ENCODE peak calls at places on chromosomes 2 and 18, in four cellular contexts. H, T, K and D are unnamed samples.

GRCh38 chr18:32093523-32093922 is 1.8 kb downstream of the RNF138 start:
- DNase-seq in H (no peak), T (no peak), K (no peak), D (peak; percentile 16)

GRCh38 chr2:113105047-113105446 is 22.4 kb upstream of the IL1RN start:
- DNase-seq in H (no peak), T (no peak), K (no peak), D (no peak)

GRCh38 chr2:175001546-175001945 is 3.6 kb downstream of the CHN1 start:
- DNase-seq in H (no peak), T (no peak), K (no peak), D (no peak)

GRCh38 chr18:25033747-25034471 is 318.1 kb downstream of the ZNF521 start:
- DNase-seq in H (no peak), T (no peak), K (no peak), D (no peak)

GRCh38 chr2:227677928-227678327 is 11.3 kb downstream of the SCYGR5 start:
- DNase-seq in H (no peak), T (no peak), K (no peak), D (no peak)

GRCh38 chr18:66645983-66646382 is 42.1 kb upstream of the CDH19 start:
- DNase-seq in H (no peak), T (no peak), K (no peak), D (no peak)

GRCh38 chr18:48790226-48790863 is 160.4 kb downstream of the SMAD7 start:
- DNase-seq in H (peak; percentile 92), T (no peak), K (no peak), D (no peak)

GRCh38 chr2:104685591-104685990 is 168.3 kb upstream of the POU3F3 start:
- DNase-seq in H (no peak), T (no peak), K (no peak), D (no peak)

GRCh38 chr18:54957987-54958386 is 1.3 kb downstream of the CCDC68 start:
- DNase-seq in H (no peak), T (no peak), K (no peak), D (no peak)

GRCh38 chr2:226137201-226137811 is 662.3 kb downstream of the IRS1 start:
- DNase-seq in H (no peak), T (peak; percentile 14), K (no peak), D (no peak)

GRCh38 chr2:101921961-101922325 is 69.8 kb upstream of the IL1R2 start:
- DNase-seq in H (no peak), T (no peak), K (no peak), D (no peak)
- H3K27ac ChIP-seq in H (peak overlapping the region; percentile 48), T (no peak overlapping the region), K (no peak overlapping the region), D (no peak overlapping the region)

GRCh38 chr2:203394519-203395227 is 66.5 kb downstream of the ABI2 start:
- DNase-seq in H (no peak), T (peak; percentile 51), K (no peak), D (no peak)
- H3K36me3 ChIP-seq in H (peaks cover 7% of the 10 kb centered on the region), T (peaks cover 1% of the 10 kb centered on the region), K (no peaks in the 10 kb centered on the region), D (peaks cover 8% of the 10 kb centered on the region)

DNA sequence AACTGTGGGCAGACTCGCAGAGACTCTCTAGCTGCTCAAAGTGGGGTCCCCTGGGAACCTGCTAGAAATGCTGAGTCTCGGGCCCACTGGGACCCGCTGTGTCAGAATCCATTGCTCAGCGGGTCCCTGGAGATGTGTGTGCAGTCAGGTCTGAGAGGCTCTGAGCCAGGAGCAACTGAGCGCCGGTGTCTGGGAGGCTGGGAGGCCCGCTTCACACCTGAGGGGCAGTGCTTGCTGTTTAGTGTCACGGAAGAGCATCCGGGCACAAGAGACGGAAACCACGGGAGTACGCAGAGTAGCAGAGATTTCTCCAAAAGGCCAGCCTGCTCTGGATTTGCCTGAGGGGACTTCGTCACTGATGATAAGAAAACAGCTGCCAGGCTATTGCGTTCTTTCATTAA is 70.1 kb downstream of the EDAR start:
- DNase-seq in H (no peak), T (no peak), K (no peak), D (no peak)
- H3K4me1 ChIP-seq in H (no peaks in the 10 kb centered on the region), T (no peaks in the 10 kb centered on the region), K (no peaks in the 10 kb centered on the region), D (no peaks in the 10 kb centered on the region)

DNA sequence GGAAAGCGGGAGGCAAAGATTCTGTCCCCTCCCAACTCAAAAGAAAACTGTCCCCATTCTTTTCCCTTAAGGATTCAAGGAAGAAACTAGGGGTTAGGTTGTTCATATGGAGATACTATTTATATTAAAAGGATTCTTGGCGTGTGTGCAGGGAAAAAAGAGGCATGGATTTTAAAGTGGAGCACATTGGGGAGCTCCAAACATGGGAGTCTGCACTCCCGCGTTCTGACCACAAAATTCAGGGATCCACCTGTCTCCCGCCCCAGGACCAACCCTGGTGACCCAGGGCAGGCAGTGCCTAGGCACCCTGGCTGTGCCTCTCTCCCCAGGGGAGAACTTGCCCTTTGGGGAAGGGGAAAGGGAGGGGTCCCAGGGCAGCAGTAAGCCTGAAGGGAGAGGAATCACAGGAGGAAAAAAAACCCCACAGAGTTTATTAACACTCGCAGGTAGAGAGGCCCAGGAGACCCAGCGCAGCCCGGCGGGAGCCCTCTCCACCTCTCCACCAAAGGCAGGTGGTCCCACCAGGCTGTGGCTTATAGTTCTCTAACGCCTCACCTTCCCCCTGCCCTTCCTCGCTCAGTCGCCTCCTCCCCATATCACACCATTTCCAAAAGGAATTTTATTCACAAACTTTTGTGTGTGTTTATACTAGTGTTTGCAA is 2.2 kb downstream of the PTGR3 start:
- DNase-seq in H (no peak), T (peak; percentile 13), K (no peak), D (no peak)
- H3K27ac ChIP-seq in H (peak overlapping the region; percentile 42), T (no peak overlapping the region), K (no peak overlapping the region), D (peak overlapping the region; percentile 90)

GRCh38 chr2:241668354-241668753 is 18.3 kb downstream of the DTYMK start:
- DNase-seq in H (no peak), T (no peak), K (no peak), D (no peak)

GRCh38 chr2:241671457-241672240 is 15.0 kb downstream of the DTYMK start:
- DNase-seq in H (no peak), T (no peak), K (no peak), D (no peak)

GRCh38 chr2:241672243-241673188 is 14.1 kb downstream of the DTYMK start:
- DNase-seq in H (no peak), T (no peak), K (no peak), D (no peak)

GRCh38 chr2:241668839-241669238 is 17.8 kb downstream of the DTYMK start:
- DNase-seq in H (no peak), T (no peak), K (no peak), D (no peak)

GRCh38 chr2:241670333-241671110 is 16.1 kb downstream of the DTYMK start:
- DNase-seq in H (no peak), T (no peak), K (no peak), D (no peak)
- H3K36me3 ChIP-seq in H (peaks cover 80% of the 10 kb centered on the region), T (peaks cover 5% of the 10 kb centered on the region), K (no peaks in the 10 kb centered on the region), D (peaks cover 77% of the 10 kb centered on the region)

DNA sequence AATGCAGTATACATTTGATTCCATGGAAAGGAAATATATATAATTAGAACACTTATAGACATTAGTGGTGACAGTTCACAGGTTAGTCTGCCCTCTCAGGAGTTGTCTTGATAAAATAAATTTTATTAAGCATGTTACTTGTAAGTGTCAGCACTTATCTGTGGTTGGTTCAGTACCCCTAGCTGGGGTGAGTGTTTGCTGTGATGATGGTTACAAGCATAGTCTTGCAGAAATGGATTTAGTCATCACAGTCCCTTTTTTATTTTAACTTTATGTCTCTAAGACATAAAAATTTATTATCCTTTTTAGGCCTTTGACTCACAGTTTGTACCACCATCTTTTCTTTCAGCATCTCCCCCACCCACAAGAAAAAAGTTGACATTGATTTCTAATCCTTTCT is 52.1 kb downstream of the NCK2 start:
- DNase-seq in H (no peak), T (no peak), K (no peak), D (no peak)
- H3K4me1 ChIP-seq in H (peaks cover 64% of the 10 kb centered on the region), T (peaks cover 8% of the 10 kb centered on the region), K (peaks cover 97% of the 10 kb centered on the region), D (peaks cover 92% of the 10 kb centered on the region)

DNA sequence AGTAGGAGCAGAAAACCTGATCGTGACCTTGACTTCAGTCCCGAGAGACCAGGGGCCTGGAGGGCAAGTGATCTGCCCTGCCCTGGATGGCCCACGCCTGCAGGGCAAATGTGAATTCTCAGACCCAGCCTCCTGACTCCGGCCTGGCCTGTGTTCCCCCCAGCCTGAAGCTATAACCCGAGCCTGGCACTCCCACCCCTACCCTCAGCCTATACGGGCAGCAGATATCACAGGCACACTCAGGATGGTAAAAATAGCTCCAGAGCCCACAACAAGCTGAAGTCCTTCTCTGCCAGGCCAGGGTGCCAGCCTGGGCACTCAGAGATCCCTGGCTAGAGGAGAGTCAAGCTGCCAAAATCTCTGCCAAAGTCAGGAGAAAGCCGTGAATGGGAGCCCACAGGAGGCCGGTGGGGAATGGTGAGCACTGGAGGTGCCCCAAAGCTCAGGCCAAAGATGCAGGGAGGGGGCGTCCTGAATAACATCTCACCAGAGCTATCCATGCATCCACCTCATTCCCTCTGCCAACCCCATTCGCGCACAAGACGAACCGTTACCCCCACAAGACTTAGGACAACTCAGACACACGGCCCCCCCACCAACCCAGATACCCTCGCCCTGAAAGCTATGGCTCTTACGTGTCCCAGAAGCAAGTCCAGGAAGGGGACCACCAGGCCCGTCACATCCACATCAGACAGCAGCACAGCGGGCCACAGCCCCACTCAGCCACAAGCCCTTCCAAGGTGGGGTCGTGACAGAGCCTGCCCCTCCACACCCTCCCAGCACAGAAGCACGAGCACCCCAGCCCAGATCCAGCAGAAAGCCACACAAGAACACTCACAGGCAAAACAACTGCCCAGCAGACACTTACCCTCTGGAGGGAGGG is 144.9 kb downstream of the TNS1 start:
- DNase-seq in H (no peak), T (no peak), K (no peak), D (no peak)
- H3K27ac ChIP-seq in H (peak overlapping the region; percentile 60), T (no peak overlapping the region), K (no peak overlapping the region), D (no peak overlapping the region)

GRCh38 chr2:3208591-3208990 is 169.0 kb downstream of the EIPR1 start:
- DNase-seq in H (no peak), T (no peak), K (no peak), D (no peak)
- H3K36me3 ChIP-seq in H (peaks cover 11% of the 10 kb centered on the region), T (no peaks in the 10 kb centered on the region), K (no peaks in the 10 kb centered on the region), D (peaks cover 21% of the 10 kb centered on the region)

GRCh38 chr18:58787750-58788149 is 76.9 kb upstream of the ZNF532 start:
- DNase-seq in H (no peak), T (peak; percentile 53), K (no peak), D (no peak)
- H3K4me1 ChIP-seq in H (peaks cover 32% of the 10 kb centered on the region), T (peaks cover 5% of the 10 kb centered on the region), K (no peaks in the 10 kb centered on the region), D (no peaks in the 10 kb centered on the region)